ENCODE peak calls at places on chromosomes 6 and 20, in seven cellular contexts. W is RWPE2; M is right cardiac atrium; G is A549; Q is lower leg skin; F is effector memory CD4-positive, alpha-beta T cell; U is stomach. V is an unnamed sample.

GRCh38 chr20:48156951-48157700 is 371.8 kb upstream of the SULF2 start:
- DNase-seq in G (no peak), F (no peak), W (no peak), M (no peak), Q (no peak), U (no peak), V (no peak)

GRCh38 chr6:99416226-99416625 is 8.9 kb downstream of the PNISR start:
- DNase-seq in W (no peak), U (no peak), Q (no peak), M (no peak), G (no peak), F (no peak), V (no peak)

GRCh38 chr20:41316009-41316408 is 1.5 kb downstream of the ZHX3 start:
- DNase-seq in F (no peak), W (no peak), G (no peak), Q (no peak), M (no peak), U (no peak), V (no peak)

GRCh38 chr6:121932071-121933009 is 467.1 kb upstream of the HSF2 start:
- DNase-seq in W (no peak), F (no peak), Q (peak; percentile 85), M (peak; percentile 56), G (no peak), U (no peak), V (no peak)

GRCh38 chr6:108100003-108100402 is 25.5 kb upstream of the OSTM1 start:
- DNase-seq in M (no peak), Q (no peak), F (no peak), G (no peak), U (no peak), W (no peak), V (no peak)

GRCh38 chr6:139133272-139133671 is 1.6 kb upstream of the HECA start:
- DNase-seq in U (no peak), G (no peak), Q (peak; percentile 88), M (no peak), F (no peak), W (no peak), V (no peak)

GRCh38 chr20:48556956-48557355 is 270.8 kb downstream of the PREX1 start:
- DNase-seq in F (no peak), U (no peak), Q (no peak), W (no peak), M (no peak), G (no peak), V (no peak)

GRCh38 chr6:132446842-132447241 is 45.6 kb upstream of the MOXD1 start:
- DNase-seq in U (no peak), G (no peak), Q (no peak), M (no peak), F (no peak), W (no peak), V (no peak)

GRCh38 chr20:57450419-57450818 is 59.2 kb downstream of the RBM38 start:
- DNase-seq in G (no peak), F (no peak), W (peak; percentile 77), Q (peak; percentile 89), M (peak; percentile 79), U (peak; percentile 51), V (peak; percentile 50)

GRCh38 chr6:6891949-6892461 is 215.8 kb upstream of the RREB1 start:
- DNase-seq in Q (no peak), U (no peak), G (no peak), M (no peak), W (no peak), F (no peak), V (no peak)

GRCh38 chr6:104799134-104799657 is 60.5 kb downstream of the HACE1 start:
- DNase-seq in G (no peak), M (no peak), U (no peak), Q (no peak), W (no peak), F (no peak), V (no peak)

GRCh38 chr6:18088419-18089296 is 33.8 kb downstream of the NHLRC1 start:
- DNase-seq in M (no peak), U (no peak), G (no peak), Q (no peak), W (no peak), F (no peak), V (peak; percentile 81)

GRCh38 chr6:82989891-82990290 is 75.8 kb downstream of the UBE3D start:
- DNase-seq in W (no peak), Q (no peak), F (no peak), M (no peak), G (no peak), U (no peak), V (no peak)

GRCh38 chr6:113644861-113645575 is 212.1 kb upstream of the MARCKS start:
- DNase-seq in Q (no peak), F (no peak), U (no peak), G (no peak), M (no peak), W (no peak), V (no peak)

GRCh38 chr6:18360188-18360587 is 27.0 kb upstream of the RNF144B start:
- DNase-seq in Q (no peak), U (no peak), W (no peak), G (no peak), F (no peak), M (no peak), V (no peak)

GRCh38 chr20:12928358-12928754 is 80.4 kb upstream of the SPTLC3 start:
- DNase-seq in G (no peak), U (no peak), W (no peak), M (no peak), Q (no peak), F (no peak), V (no peak)

GRCh38 chr20:11919571-11919970 is 1.9 kb downstream of the BTBD3 start:
- DNase-seq in W (no peak), U (no peak), M (no peak), F (no peak), G (no peak), Q (no peak), V (no peak)

GRCh38 chr6:98808522-98809210 is 25.7 kb upstream of the POU3F2 start:
- DNase-seq in W (no peak), F (no peak), G (no peak), Q (no peak), M (no peak), U (no peak), V (no peak)

GRCh38 chr6:452301-453067 is 60.9 kb downstream of the IRF4 start:
- DNase-seq in W (no peak), F (no peak), M (no peak), U (no peak), Q (no peak), G (no peak), V (no peak)
- H3K4me3 ChIP-seq in W (no peak overlapping the region), F (no peak overlapping the region), M (no peak overlapping the region), U (no peak overlapping the region), Q (no peak overlapping the region), G (no peak overlapping the region), V (no peak overlapping the region)

DNA sequence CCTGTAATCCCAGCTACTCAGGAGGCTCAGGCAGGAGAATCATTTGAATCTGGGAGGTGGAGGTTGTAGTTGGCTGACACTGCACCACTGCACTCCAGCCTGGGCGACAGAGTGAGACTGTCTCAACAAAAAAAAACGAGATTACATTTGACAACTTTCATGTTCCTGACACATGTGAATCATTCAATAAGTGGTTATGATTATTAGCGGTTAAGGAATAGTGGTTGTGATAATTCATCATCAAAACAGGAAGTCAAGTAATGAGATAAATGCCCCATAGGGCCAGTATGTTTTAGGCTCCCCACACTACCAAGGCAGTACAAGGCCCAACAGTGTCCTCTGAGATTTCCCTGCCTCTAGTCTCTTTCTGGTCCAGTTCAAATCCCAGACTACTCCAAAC is 2.5 kb downstream of the HDDC2 start:
- DNase-seq in F (no peak), U (no peak), M (no peak), Q (no peak), W (no peak), G (no peak), V (no peak)
- H3K4me3 ChIP-seq in F (no peak overlapping the region), U (no peak overlapping the region), M (no peak overlapping the region), Q (no peak overlapping the region), W (no peak overlapping the region), G (no peak overlapping the region), V (no peak overlapping the region)

DNA sequence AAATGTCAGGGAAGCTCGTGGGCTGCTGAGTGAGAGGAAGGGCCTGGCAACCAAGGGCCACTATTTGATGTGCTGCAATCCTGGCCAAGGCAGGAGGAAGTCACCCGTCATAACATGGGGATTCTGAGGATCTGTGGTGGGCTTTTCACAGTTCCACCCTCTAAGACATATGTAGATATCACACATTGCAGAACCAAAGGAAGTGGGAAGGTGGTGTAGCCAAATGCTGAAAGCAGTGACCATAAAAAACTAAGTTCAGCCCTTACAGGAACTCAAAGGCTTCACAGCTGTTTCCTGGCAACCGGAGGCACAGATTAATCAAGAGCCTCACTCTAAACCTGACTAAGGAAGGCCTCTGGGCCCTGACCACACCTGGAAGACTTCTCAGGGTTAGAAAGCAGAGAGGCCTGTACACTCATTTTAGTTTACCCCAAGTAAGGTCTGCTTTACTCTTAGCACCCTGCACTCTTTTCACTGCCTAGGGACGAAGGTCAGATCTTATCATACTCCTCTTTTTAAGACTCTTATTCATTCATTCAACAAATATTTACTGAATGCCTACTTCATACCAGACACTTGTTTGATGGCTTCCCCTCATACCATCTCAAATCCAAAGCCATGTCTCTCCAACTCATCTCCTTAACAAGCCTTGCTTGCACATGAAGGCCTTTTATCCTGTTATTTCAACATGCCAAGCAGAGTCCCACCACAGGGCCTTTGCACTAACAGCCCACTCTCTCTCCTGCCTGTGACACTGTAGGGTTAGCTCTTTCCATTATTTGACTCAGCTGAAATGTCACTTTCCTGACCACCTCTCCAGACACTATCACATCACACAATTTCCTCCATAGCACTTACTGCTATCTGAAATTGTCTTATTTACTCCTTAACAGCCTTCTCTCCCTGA is 2.6 kb downstream of the UBE2V1 start:
- DNase-seq in F (peak; percentile 11), M (no peak), Q (peak; percentile 76), W (peak; percentile 78), G (no peak), U (peak; percentile 33), V (no peak)
- H3K4me3 ChIP-seq in F (no peak overlapping the region), M (no peak overlapping the region), Q (no peak overlapping the region), W (no peak overlapping the region), G (peak overlapping the region; percentile 76), U (no peak overlapping the region), V (no peak overlapping the region)

GRCh38 chr6:163722293-163722692 is 307.8 kb downstream of the QKI start:
- DNase-seq in F (no peak), G (no peak), Q (peak; percentile 66), U (peak; percentile 8), M (no peak), W (no peak), V (no peak)

GRCh38 chr6:163719028-163719742 is 304.7 kb downstream of the QKI start:
- DNase-seq in M (no peak), W (no peak), U (peak; percentile 13), G (no peak), F (no peak), Q (peak; percentile 77), V (no peak)

GRCh38 chr6:163720460-163721235 is 306.1 kb downstream of the QKI start:
- DNase-seq in U (no peak), W (no peak), F (no peak), Q (no peak), M (no peak), G (no peak), V (no peak)

GRCh38 chr6:163720005-163720404 is 305.5 kb downstream of the QKI start:
- DNase-seq in F (no peak), M (no peak), W (no peak), Q (no peak), G (no peak), U (no peak), V (no peak)

DNA sequence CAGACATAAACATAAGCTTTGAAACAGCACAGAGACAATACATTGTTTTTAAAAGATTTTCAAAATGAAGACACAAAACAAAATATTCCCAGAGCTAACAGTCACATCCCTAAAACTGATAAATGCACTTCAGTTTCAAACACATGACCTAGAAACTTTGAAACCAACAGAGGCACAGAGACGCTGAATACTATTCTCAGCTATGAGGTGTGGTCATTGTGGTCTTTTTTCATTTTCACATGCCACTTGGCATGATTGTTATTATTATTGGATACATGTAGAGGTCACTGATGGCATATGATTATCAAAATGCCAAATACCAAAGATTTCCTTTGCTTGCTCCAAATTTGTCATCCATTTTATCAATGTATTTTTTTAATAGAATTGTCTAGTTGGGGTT is 306.9 kb downstream of the QKI start:
- DNase-seq in G (no peak), W (no peak), Q (no peak), F (no peak), M (no peak), U (no peak), V (no peak)
- H3K4me3 ChIP-seq in G (no peak overlapping the region), W (no peak overlapping the region), Q (no peak overlapping the region), F (no peak overlapping the region), M (no peak overlapping the region), U (no peak overlapping the region), V (no peak overlapping the region)

V was measured in lung.